ENCODE peak calls at places on chromosomes 12 and 14, in four cellular contexts. X, K, M and T are unnamed samples.

GRCh38 chr12:72074956-72075355 is 136.3 kb downstream of the TPH2 start:
- DNase-seq in X (no peak), K (no peak), M (no peak), T (no peak)

GRCh38 chr14:73662439-73663056 is 17.8 kb downstream of the DNAL1 start:
- DNase-seq in X (no peak), K (no peak), M (peak; percentile 93), T (no peak)

GRCh38 chr12:22234561-22234960 is 99.9 kb downstream of the ST8SIA1 start:
- DNase-seq in X (no peak), K (no peak), M (peak; percentile 82), T (no peak)

GRCh38 chr12:43836455-43836989 is 641 bp downstream of the TMEM117 start:
- DNase-seq in X (no peak), K (no peak), M (peak; percentile 58), T (peak; percentile 19)

GRCh38 chr14:91270619-91271018 is 26.1 kb upstream of the GPR68 start:
- DNase-seq in X (no peak), K (no peak), M (no peak), T (no peak)

GRCh38 chr12:38157933-38158401 is 158.6 kb upstream of the ALG10B start:
- DNase-seq in X (no peak), K (no peak), M (no peak), T (no peak)

GRCh38 chr14:20624495-20625070 is 16.9 kb downstream of the OR6S1 start:
- DNase-seq in X (peak; percentile 57), K (peak; percentile 54), M (peak; percentile 52), T (peak; percentile 76)

GRCh38 chr14:50906326-50906725 is 34.5 kb downstream of the ABHD12B start:
- DNase-seq in X (no peak), K (no peak), M (no peak), T (no peak)

GRCh38 chr12:67459173-67459572 is 189.4 kb upstream of the DYRK2 start:
- DNase-seq in X (no peak), K (no peak), M (peak; percentile 23), T (no peak)

GRCh38 chr12:1691123-1692007 is 495 bp downstream of the ADIPOR2 start:
- DNase-seq in X (no peak), K (peak; percentile 53), M (no peak), T (peak; percentile 51)

GRCh38 chr12:114241973-114242434 is 163.9 kb downstream of the TBX5 start:
- DNase-seq in X (no peak), K (peak; percentile 79), M (no peak), T (no peak)

GRCh38 chr12:47818701-47819543 is 781 bp downstream of the HDAC7 start:
- DNase-seq in X (peak; percentile 44), K (peak; percentile 58), M (no peak), T (peak; percentile 63)

GRCh38 chr12:46676797-46677520 is 148.8 kb downstream of the SLC38A4 start:
- DNase-seq in X (no peak), K (no peak), M (no peak), T (no peak)

GRCh38 chr12:27864521-27864920 is 84.5 kb upstream of the MANSC4 start:
- DNase-seq in X (no peak), K (no peak), M (no peak), T (no peak)

GRCh38 chr12:87870061-87870460 is 159.1 kb downstream of the C12orf50 start:
- DNase-seq in X (no peak), K (no peak), M (peak; percentile 25), T (no peak)

GRCh38 chr14:49364752-49365117 is 221.4 kb downstream of the RPS29 start:
- DNase-seq in X (no peak), K (no peak), M (no peak), T (no peak)

GRCh38 chr12:52788111-52788875 is 7.6 kb downstream of the KRT3 start:
- DNase-seq in X (no peak), K (no peak), M (no peak), T (no peak)

GRCh38 chr12:601976-602699 is 61.1 kb downstream of the NINJ2 start:
- DNase-seq in X (no peak), K (no peak), M (no peak), T (no peak)

GRCh38 chr14:26987734-26988363 is 390.0 kb upstream of the NOVA1 start:
- DNase-seq in X (no peak), K (no peak), M (no peak), T (no peak)

GRCh38 chr12:95858451-95859343 is at the start of gene SNRPF:
- DNase-seq in X (peak; percentile 92), K (peak; percentile 98), M (peak; percentile 92), T (peak; percentile 94)

DNA sequence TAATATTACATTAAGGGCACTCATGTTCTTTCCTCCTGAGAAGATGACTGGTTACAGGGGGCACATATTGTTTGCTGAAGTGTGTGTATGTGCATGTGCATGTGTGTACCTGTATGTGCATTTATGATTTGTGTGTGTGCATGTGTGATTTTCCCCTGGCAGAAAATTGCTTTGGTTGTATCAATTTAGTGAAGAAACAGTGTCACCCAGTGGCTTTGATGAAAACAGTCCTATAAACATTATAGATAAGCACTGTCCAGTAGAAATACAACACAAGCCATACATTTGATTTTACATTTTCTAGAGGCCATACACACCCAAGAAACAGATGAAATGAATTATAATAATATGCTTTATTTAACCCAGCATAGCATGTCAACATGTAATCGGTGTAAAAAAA is 8.6 kb downstream of the PDE3A start:
- DNase-seq in X (no peak), K (no peak), M (peak; percentile 13), T (no peak)
- TF ChIP-seq CTCF in X (no peak), K (no peak), M (peak; percentile 54), T (peak; percentile 39)

GRCh38 chr14:77098470-77099353 is 654 bp downstream of the CIPC start:
- DNase-seq in X (peak; percentile 28), K (peak; percentile 46), M (no peak), T (peak; percentile 58)

GRCh38 chr14:77100961-77101360 is 2.9 kb downstream of the CIPC start:
- DNase-seq in X (no peak), K (no peak), M (no peak), T (no peak)

GRCh38 chr14:77099425-77100167 is 1.5 kb downstream of the CIPC start:
- DNase-seq in X (no peak), K (peak; percentile 48), M (peak; percentile 58), T (no peak)

GRCh38 chr14:77097006-77097688 is 911 bp upstream of the CIPC start:
- DNase-seq in X (no peak), K (no peak), M (peak; percentile 8), T (no peak)

DNA sequence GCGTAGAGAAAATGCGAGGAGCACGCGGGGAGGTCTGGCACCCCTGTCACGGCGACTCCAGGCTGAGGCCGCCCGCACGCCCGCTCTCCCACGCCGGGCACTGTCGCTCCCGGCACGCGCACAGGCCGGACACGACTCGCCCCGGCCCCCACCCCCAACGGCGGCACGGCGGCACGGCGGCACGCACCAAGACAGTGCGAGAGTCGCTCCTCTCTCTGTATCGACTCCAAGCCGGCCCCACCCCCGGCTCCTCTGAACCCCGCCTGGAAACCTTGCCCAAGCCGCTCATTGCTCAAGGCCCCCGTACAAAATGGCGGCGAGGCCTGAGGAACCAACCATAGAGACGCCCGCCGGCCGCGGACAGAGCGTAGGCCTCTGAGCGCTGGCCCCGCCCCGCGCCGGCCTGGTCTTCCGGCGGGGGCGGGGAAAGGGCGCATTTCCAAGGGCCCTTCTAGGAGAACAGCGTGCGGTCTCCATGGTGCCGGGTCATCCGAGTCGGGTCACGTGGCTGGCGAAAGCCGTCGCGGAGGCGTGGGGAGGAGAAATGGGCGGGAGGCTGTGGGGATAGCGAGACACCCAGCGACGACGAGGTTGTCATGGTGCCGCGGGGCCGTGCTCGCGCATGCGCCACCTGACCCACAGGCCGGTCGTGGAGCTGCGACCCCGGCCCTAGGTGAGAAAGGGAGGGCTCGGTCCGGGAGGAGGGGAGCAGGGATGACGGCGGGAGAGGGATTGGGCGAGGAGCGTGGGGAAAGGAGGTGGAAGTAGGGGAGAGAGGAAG is at the start of gene CIPC:
- DNase-seq in X (peak; percentile 99), K (peak; percentile 100), M (peak; percentile 94), T (peak; percentile 100)
- H3K4me1 ChIP-seq in X (peaks cover 16% of the 10 kb centered on the region), K (peaks cover 31% of the 10 kb centered on the region), M (peaks cover 22% of the 10 kb centered on the region), T (peaks cover 26% of the 10 kb centered on the region)

GRCh38 chr14:106507354-106507753 is 981.0 kb downstream of the TMEM121 start:
- DNase-seq in X (peak; percentile 58), K (no peak), M (no peak), T (no peak)
- H3K9me3 ChIP-seq in X (no peaks in the 10 kb centered on the region), K (no peaks in the 10 kb centered on the region), M (peaks cover 6% of the 10 kb centered on the region), T (no peaks in the 10 kb centered on the region)

DNA sequence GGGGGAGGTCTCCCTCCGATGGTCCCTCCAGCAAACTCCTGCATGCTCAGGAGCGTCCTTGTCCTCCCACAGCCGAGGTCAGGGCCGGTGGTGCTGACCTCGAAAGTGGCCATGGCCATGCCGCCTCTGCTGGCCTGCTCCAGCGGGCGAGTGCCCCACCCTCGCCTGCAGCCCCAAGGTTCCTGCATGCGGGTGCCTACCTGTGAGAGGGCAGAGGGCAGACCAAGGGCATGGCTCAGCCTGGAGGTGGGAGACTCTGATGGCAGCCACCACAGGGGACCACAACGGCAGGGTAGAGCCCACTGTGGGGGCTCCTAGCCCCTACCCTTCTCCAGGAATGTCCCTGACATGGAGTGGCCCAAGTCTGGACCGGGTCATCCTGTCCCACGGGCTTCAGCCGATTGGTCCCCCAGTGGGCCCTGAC is 38.1 kb upstream of the PPP1R13B start:
- DNase-seq in X (no peak), K (no peak), M (no peak), T (no peak)
- TF ChIP-seq CTCF in X (no peak), K (no peak), M (no peak), T (no peak)

GRCh38 chr12:103830730-103831320 is 10.2 kb downstream of the NT5DC3 start:
- DNase-seq in X (no peak), K (no peak), M (no peak), T (no peak)

GRCh38 chr12:103833891-103834290 is 7.1 kb downstream of the NT5DC3 start:
- DNase-seq in X (no peak), K (no peak), M (no peak), T (no peak)

GRCh38 chr12:103832048-103832798 is 8.8 kb downstream of the NT5DC3 start:
- DNase-seq in X (no peak), K (no peak), M (no peak), T (no peak)

GRCh38 chr12:103834897-103835390 is 6.1 kb downstream of the NT5DC3 start:
- DNase-seq in X (no peak), K (no peak), M (no peak), T (no peak)

DNA sequence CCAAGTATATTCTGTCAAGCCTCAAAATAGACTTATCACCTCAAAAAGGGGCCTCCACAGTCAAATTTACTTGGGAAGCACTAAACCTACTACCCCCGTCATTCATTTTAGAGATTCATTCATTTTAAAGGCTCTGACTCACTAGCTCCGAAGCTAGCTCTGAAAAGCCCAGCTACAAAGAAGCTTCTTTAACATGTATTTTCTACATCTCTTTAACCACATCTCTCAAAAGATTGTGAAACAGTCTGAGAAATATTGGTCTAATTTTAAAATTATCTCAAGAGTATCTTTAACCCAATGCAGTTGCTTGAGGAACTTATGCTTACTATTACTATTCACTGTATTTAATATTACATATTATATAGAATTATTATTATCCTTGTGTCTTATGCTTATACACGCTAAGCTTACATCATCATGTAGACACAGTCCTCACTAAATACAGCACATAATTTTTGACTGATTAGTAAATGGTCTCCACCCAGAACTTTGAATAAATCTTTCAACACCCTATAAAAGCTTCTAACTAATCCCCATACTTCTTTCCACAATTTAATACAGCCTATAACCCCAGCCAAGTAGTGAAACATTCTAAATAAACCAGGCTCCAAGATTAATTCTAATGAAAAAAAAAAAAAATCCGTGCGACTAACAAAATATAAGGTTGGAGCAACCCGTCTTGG is 7.8 kb downstream of the NT5DC3 start:
- DNase-seq in X (no peak), K (no peak), M (no peak), T (no peak)
- H3K4me1 ChIP-seq in X (no peaks in the 10 kb centered on the region), K (peaks cover 8% of the 10 kb centered on the region), M (peaks cover 7% of the 10 kb centered on the region), T (no peaks in the 10 kb centered on the region)

GRCh38 chr12:34547276-34547675 is 525.0 kb downstream of the ALG10 start:
- DNase-seq in X (no peak), K (no peak), M (no peak), T (no peak)
- H3K9me3 ChIP-seq in X (peaks cover 4% of the 10 kb centered on the region), K (no peaks in the 10 kb centered on the region), M (peaks cover 6% of the 10 kb centered on the region), T (no peaks in the 10 kb centered on the region)